ENCODE peak calls at places on chromosomes 16 and 17, in ten cellular contexts. Y is sigmoid colon; Z is CD4-positive, alpha-beta T cell; A is cardiac fibroblast; V is neural progenitor cell; R is NCI-H2081; S is GM04504; U is lung; K is SJSA1; I is T-helper 9 cell. D is an unnamed sample.

GRCh38 chr17:59353106-59353854 is 21.8 kb downstream of the YPEL2 start:
- DNase-seq in K (no peak), V (no peak), U (no peak), S (no peak), A (no peak), I (no peak), R (no peak), Y (no peak), Z (no peak), D (no peak)

GRCh38 chr17:58587713-58588117 is 73.3 kb upstream of the MTMR4 start:
- DNase-seq in Y (peak), Z (peak), K (peak), V (peak), A (peak), S (peak), U (peak), I (peak), R (peak), D (peak)

GRCh38 chr17:2259769-2260536 is 43.6 kb downstream of the SMG6 start:
- DNase-seq in U (no peak), V (no peak), S (no peak), A (no peak), I (peak), K (no peak), R (no peak), Z (peak), Y (peak), D (no peak)

GRCh38 chr16:82583415-82583814 is 43.4 kb upstream of the CDH13 start:
- DNase-seq in R (no peak), S (peak), V (no peak), K (no peak), A (no peak), I (no peak), Z (no peak), U (no peak), Y (no peak), D (no peak)

GRCh38 chr17:72556944-72557826 is 436.4 kb downstream of the SOX9 start:
- DNase-seq in S (no peak), I (peak), K (peak), Y (no peak), R (peak), Z (peak), U (peak), V (peak), A (peak), D (peak)

GRCh38 chr17:17120294-17120693 is 78.0 kb downstream of the MPRIP start:
- DNase-seq in U (no peak), R (no peak), Z (no peak), S (no peak), I (no peak), A (no peak), K (no peak), V (no peak), Y (no peak), D (no peak)

GRCh38 chr17:14768923-14769322 is 468.0 kb downstream of the HS3ST3B1 start:
- DNase-seq in S (no peak), Z (no peak), R (no peak), V (no peak), K (no peak), Y (no peak), I (no peak), U (no peak), A (no peak), D (no peak)

GRCh38 chr17:43020789-43021738 is 1.1 kb downstream of the VAT1 start:
- DNase-seq in S (peak), Y (peak), V (peak), Z (peak), K (peak), I (peak), A (peak), U (peak), R (peak), D (peak)

GRCh38 chr16:2471016-2471652 is at the start of gene NTN3:
- DNase-seq in S (no peak), R (peak), K (no peak), A (peak), I (no peak), Y (no peak), Z (no peak), V (peak), U (no peak), D (peak)

GRCh38 chr16:86203557-86204275 is 304.8 kb downstream of the IRF8 start:
- DNase-seq in V (no peak), R (no peak), S (no peak), K (no peak), A (no peak), Y (no peak), Z (no peak), I (no peak), U (no peak), D (no peak)

GRCh38 chr16:27303256-27304100 is 10.3 kb upstream of the IL4R start:
- DNase-seq in R (no peak), A (no peak), S (no peak), V (no peak), Z (no peak), K (no peak), I (no peak), Y (no peak), U (no peak), D (no peak)

GRCh38 chr16:62732101-62732500 is 695.9 kb upstream of the CDH8 start:
- DNase-seq in U (no peak), Y (no peak), Z (no peak), R (peak), A (no peak), V (no peak), K (no peak), I (no peak), S (no peak), D (no peak)

GRCh38 chr16:85316321-85316919 is 204.1 kb upstream of the CIBAR2 start:
- DNase-seq in A (peak), I (peak), U (peak), K (peak), Z (no peak), S (no peak), V (peak), R (peak), Y (no peak), D (peak)

GRCh38 chr17:42408076-42408475 is 15.0 kb downstream of the CAVIN1 start:
- DNase-seq in U (no peak), Y (no peak), R (no peak), I (no peak), Z (no peak), K (no peak), V (no peak), A (peak), S (no peak), D (no peak)

D was measured in Karpas-422.